ENCODE peak calls at places on chromosomes 16 and 17, in ten cellular contexts. E is RCC 7860; T is smooth muscle cell of the brain vasculature; H is renal cortical epithelial cell; Q is GM04503; F is NCI-H1048; X is NCI-H146; L is mesothelial cell of epicardium; K is NCI-H1417; O is activated T-helper 1 cell treated with anti-CD3 and anti-CD28 coated beads, Interleukin-2, amount 50 U/mL, for 16 hours. D is an unnamed sample.
A peak's percentile ranks its signal among the peaks of the same experiment; 100 is the strongest.

GRCh38 chr17:65554568-65555223 is 6.8 kb downstream of the AXIN2 start:
- DNase-seq in O (no peak), Q (no peak), F (no peak), E (no peak), K (peak; percentile 11), T (no peak), L (no peak), H (no peak), X (no peak), D (no peak)

GRCh38 chr16:11036040-11036439 is 91.7 kb downstream of the CLEC16A start:
- DNase-seq in E (no peak), H (no peak), X (no peak), L (no peak), K (no peak), O (no peak), T (no peak), F (no peak), Q (no peak), D (no peak)

GRCh38 chr17:41863074-41863843 is 2.0 kb downstream of the KLHL11 start:
- DNase-seq in E (no peak), Q (no peak), O (no peak), T (no peak), L (no peak), H (no peak), X (no peak), F (no peak), K (no peak), D (no peak)

GRCh38 chr17:58865301-58865700 is 109.6 kb downstream of the PPM1E start:
- DNase-seq in F (no peak), H (no peak), Q (no peak), O (no peak), K (no peak), L (no peak), X (no peak), E (no peak), T (no peak), D (no peak)

GRCh38 chr17:72978593-72979218 is 113.8 kb downstream of the SLC39A11 start:
- DNase-seq in O (no peak), F (no peak), T (no peak), Q (no peak), E (no peak), K (peak; percentile 9), L (no peak), X (peak; percentile 6), H (no peak), D (peak; percentile 15)

GRCh38 chr17:3030096-3030495 is 33.3 kb downstream of the OR1D5 start:
- DNase-seq in F (no peak), X (no peak), L (no peak), H (peak; percentile 6), T (peak; percentile 32), K (no peak), E (no peak), O (no peak), Q (no peak), D (no peak)

GRCh38 chr16:66070140-66070887 is 296.2 kb upstream of the CDH5 start:
- DNase-seq in L (no peak), E (no peak), X (no peak), T (peak; percentile 10), H (no peak), F (no peak), Q (no peak), K (no peak), O (no peak), D (no peak)

GRCh38 chr16:11636172-11636721 is 32.0 kb upstream of the SNN start:
- DNase-seq in E (no peak), O (no peak), H (peak; percentile 71), K (peak; percentile 71), X (peak; percentile 100), L (no peak), T (no peak), F (no peak), Q (no peak), D (peak; percentile 98)

GRCh38 chr17:75814900-75815373 is 29.3 kb downstream of the UNC13D start:
- DNase-seq in K (no peak), F (no peak), T (no peak), H (peak; percentile 48), E (peak; percentile 18), X (no peak), L (no peak), Q (no peak), O (no peak), D (no peak)

GRCh38 chr16:85080923-85081498 is 31.3 kb downstream of the CIBAR2 start:
- DNase-seq in T (no peak), E (no peak), H (no peak), X (no peak), Q (no peak), K (no peak), L (no peak), O (no peak), F (no peak), D (no peak)

GRCh38 chr17:14297161-14297851 is 3.6 kb upstream of the HS3ST3B1 start:
- DNase-seq in H (no peak), O (no peak), L (peak; percentile 66), E (no peak), F (peak; percentile 4), K (peak; percentile 13), T (no peak), Q (no peak), X (no peak), D (no peak)

GRCh38 chr17:6989779-6990178 is 6.1 kb upstream of the ALOX12 start:
- DNase-seq in T (no peak), K (no peak), F (no peak), H (no peak), Q (no peak), L (no peak), X (no peak), E (no peak), O (no peak), D (no peak)

GRCh38 chr16:48537909-48538745 is 71.9 kb downstream of the N4BP1 start:
- DNase-seq in T (no peak), X (no peak), F (no peak), Q (no peak), O (no peak), E (no peak), L (peak; percentile 37), K (no peak), H (no peak), D (no peak)

GRCh38 chr16:86355538-86355937 is 154.8 kb upstream of the FOXF1 start:
- DNase-seq in L (no peak), T (no peak), O (no peak), E (no peak), H (no peak), Q (peak; percentile 50), X (no peak), K (no peak), F (no peak), D (no peak)

GRCh38 chr16:7209598-7209997 is 123.0 kb upstream of the RBFOX1 start:
- DNase-seq in X (no peak), K (no peak), O (no peak), H (no peak), F (no peak), T (no peak), L (no peak), Q (no peak), E (no peak), D (no peak)

GRCh38 chr16:57289391-57290257 is 5.2 kb upstream of the PLLP start:
- DNase-seq in L (no peak), F (no peak), H (no peak), T (no peak), X (no peak), O (no peak), Q (no peak), E (no peak), K (no peak), D (no peak)

GRCh38 chr17:48871551-48872351 is 20.8 kb upstream of the ATP5MC1 start:
- DNase-seq in T (no peak), E (peak; percentile 40), F (no peak), Q (no peak), O (no peak), L (no peak), H (peak; percentile 59), X (peak; percentile 54), K (no peak), D (peak; percentile 93)

GRCh38 chr16:5206331-5206990 is 108.9 kb upstream of the EEF2KMT start:
- DNase-seq in K (no peak), E (no peak), X (no peak), T (no peak), Q (no peak), L (no peak), H (no peak), F (no peak), O (no peak), D (no peak)

GRCh38 chr17:8162232-8162996 is at the start of gene VAMP2:
- DNase-seq in H (no peak), O (peak; percentile 79), X (peak; percentile 72), F (peak; percentile 44), L (peak; percentile 83), Q (no peak), E (no peak), K (peak; percentile 55), T (no peak), D (peak; percentile 92)

GRCh38 chr17:39069114-39069756 is 82.2 kb downstream of the PLXDC1 start:
- DNase-seq in H (peak; percentile 40), X (no peak), E (peak; percentile 28), T (no peak), Q (no peak), L (no peak), O (no peak), K (peak; percentile 15), F (no peak), D (peak; percentile 62)

GRCh38 chr16:30609002-30609927 is 924 bp downstream of the ZNF689 start:
- DNase-seq in T (no peak), L (peak; percentile 74), O (no peak), X (peak; percentile 72), H (no peak), E (peak; percentile 7), F (no peak), Q (no peak), K (no peak), D (peak; percentile 68)

GRCh38 chr16:64751906-64752305 is 370.0 kb downstream of the CDH11 start:
- DNase-seq in H (no peak), L (no peak), Q (peak; percentile 64), X (no peak), T (peak; percentile 31), K (no peak), F (no peak), O (no peak), E (no peak), D (no peak)